ENCODE peak calls at places on chromosomes 16 and 17, in five cellular contexts. A, Q, I, F and H are unnamed samples.

GRCh38 chr17:79400989-79401703 is 209.7 kb downstream of the RBFOX3 start:
- DNase-seq in A (peak), F (peak), I (peak), Q (peak), H (peak)

GRCh38 chr17:70834039-70834438 is 664.7 kb downstream of the KCNJ2 start:
- DNase-seq in F (no peak), I (no peak), A (no peak), Q (no peak), H (no peak)

GRCh38 chr17:75078097-75079022 is 9.4 kb upstream of the SLC16A5 start:
- DNase-seq in A (no peak), F (no peak), Q (peak), I (peak), H (peak)

GRCh38 chr17:50049636-50050035 is 6.3 kb upstream of the ITGA3 start:
- DNase-seq in Q (peak), I (no peak), A (no peak), F (no peak), H (peak)

GRCh38 chr17:812638-813204 is 30.6 kb downstream of the MRM3 start:
- DNase-seq in I (no peak), A (no peak), Q (no peak), F (no peak), H (no peak)

GRCh38 chr17:75242461-75243042 is 18.9 kb downstream of the GGA3 start:
- DNase-seq in F (no peak), Q (no peak), A (no peak), I (no peak), H (no peak)

GRCh38 chr17:37220609-37220953 is 155.2 kb upstream of the C17orf78 start:
- DNase-seq in Q (no peak), A (no peak), I (peak), F (peak), H (peak)

GRCh38 chr16:53061701-53062159 is 6.9 kb downstream of the CHD9 start:
- DNase-seq in I (no peak), Q (no peak), F (no peak), A (no peak), H (no peak)

GRCh38 chr17:62995377-62995885 is 29.4 kb downstream of the TANC2 start:
- DNase-seq in I (peak), A (peak), F (peak), Q (peak), H (peak)

GRCh38 chr17:49887744-49888360 is 40.0 kb upstream of the TAC4 start:
- DNase-seq in Q (no peak), A (no peak), I (no peak), F (no peak), H (no peak)

GRCh38 chr16:12917653-12918052 is 16.3 kb downstream of the SHISA9 start:
- DNase-seq in Q (peak), A (no peak), F (no peak), I (peak), H (no peak)

GRCh38 chr17:82664701-82665182 is 16.5 kb upstream of the WDR45B start:
- DNase-seq in Q (no peak), I (no peak), F (no peak), A (no peak), H (no peak)

GRCh38 chr16:88783391-88784073 is 1.5 kb downstream of the PIEZO1 start:
- DNase-seq in I (no peak), A (no peak), F (no peak), Q (no peak), H (peak)

GRCh38 chr16:50323335-50324011 is 45.3 kb downstream of the BRD7 start:
- DNase-seq in A (no peak), I (peak), Q (peak), F (no peak), H (peak)

GRCh38 chr16:89912627-89913026 is 6.0 kb upstream of the MC1R start:
- DNase-seq in I (no peak), F (no peak), Q (no peak), A (no peak), H (no peak)

GRCh38 chr17:19270951-19271611 is 33.9 kb downstream of the EPN2 start:
- DNase-seq in F (no peak), Q (no peak), A (no peak), I (no peak), H (no peak)

GRCh38 chr17:80936218-80936617 is 55.4 kb upstream of the CHMP6 start:
- DNase-seq in I (no peak), Q (no peak), F (no peak), A (no peak), H (no peak)

GRCh38 chr17:5680766-5681165 is 96.5 kb upstream of the NLRP1 start:
- DNase-seq in F (no peak), Q (no peak), A (no peak), I (no peak), H (no peak)

GRCh38 chr16:75254359-75254837 is 3.0 kb upstream of the BCAR1 start:
- DNase-seq in A (no peak), F (no peak), Q (no peak), I (peak), H (peak)

GRCh38 chr16:23516366-23517137 is 6.3 kb upstream of the GGA2 start:
- DNase-seq in F (no peak), A (no peak), I (no peak), Q (no peak), H (peak)

GRCh38 chr16:31201511-31202401 is 804 bp downstream of the PYCARD start:
- DNase-seq in F (no peak), Q (no peak), I (peak), A (no peak), H (peak)

GRCh38 chr16:15993946-15994665 is 44.7 kb downstream of the ABCC1 start:
- DNase-seq in A (no peak), Q (no peak), I (peak), F (no peak), H (peak)

GRCh38 chr16:53541326-53541725 is 38.3 kb upstream of the AKTIP start:
- DNase-seq in F (no peak), Q (no peak), A (no peak), I (no peak), H (peak)